ENCODE peak calls at places on chromosome 22, in seven cellular contexts. E is type B pancreatic cell; Y is activated CD8-positive, alpha-beta memory T cell treated with anti-CD3 and anti-CD28 coated beads for 48 hours; V is hepatic stellate cell; F is spleen; G is stimulated activated CD8-positive, alpha-beta memory T cell treated with anti-CD3 and anti-CD28 coated beads, Interleukin-7, amount 100 ng/mL, for 24 hours; L is osteoblast. X is an unnamed sample.

GRCh38 chr22:38467904-38468760 is at the start of gene KDELR3:
- DNase-seq in E (no peak), Y (peak), V (peak), F (peak), G (peak), L (peak), X (no peak)

GRCh38 chr22:21073482-21073881 is 27.7 kb downstream of the LRRC74B start:
- DNase-seq in E (no peak), Y (no peak), V (no peak), F (no peak), G (no peak), L (no peak), X (no peak)

GRCh38 chr22:46062971-46063631 is 86.1 kb upstream of the WNT7B start:
- DNase-seq in E (no peak), Y (no peak), V (no peak), F (peak), G (no peak), L (peak), X (no peak)

GRCh38 chr22:36237462-36238347 is 1.6 kb downstream of the APOL2 start:
- DNase-seq in E (no peak), Y (no peak), V (no peak), F (no peak), G (no peak), L (peak), X (no peak)

GRCh38 chr22:40022536-40023225 is 27.9 kb downstream of the FAM83F start:
- DNase-seq in E (no peak), Y (no peak), V (no peak), F (peak), G (no peak), L (peak), X (no peak)

GRCh38 chr22:20151276-20151588 is 377 bp upstream of the CCDC188 start:
- DNase-seq in E (no peak), Y (no peak), V (no peak), F (no peak), G (no peak), L (no peak), X (no peak)

GRCh38 chr22:30310881-30311771 is 15.6 kb downstream of the TBC1D10A start:
- DNase-seq in E (no peak), Y (no peak), V (peak), F (no peak), G (no peak), L (peak), X (no peak)

GRCh38 chr22:40803292-40803691 is 15.9 kb downstream of the SLC25A17 start:
- DNase-seq in E (no peak), Y (no peak), V (no peak), F (no peak), G (no peak), L (peak), X (no peak)

GRCh38 chr22:47155131-47155885 is 392.9 kb downstream of the TBC1D22A start:
- DNase-seq in E (no peak), Y (no peak), V (no peak), F (no peak), G (no peak), L (no peak), X (no peak)

GRCh38 chr22:21632237-21632895 is at the start of gene CCDC116:
- DNase-seq in E (no peak), Y (no peak), V (no peak), F (peak), G (peak), L (peak), X (no peak)

GRCh38 chr22:38397189-38398097 is 57.6 kb downstream of the KCNJ4 start:
- DNase-seq in E (no peak), Y (no peak), V (no peak), F (peak), G (no peak), L (peak), X (no peak)

GRCh38 chr22:43443072-43443471 is 31.3 kb downstream of the MPPED1 start:
- DNase-seq in E (no peak), Y (no peak), V (no peak), F (peak), G (no peak), L (no peak), X (no peak)